ENCODE peak calls at places on chromosomes 12 and 14, in six cellular contexts. N is NCI-H2081; X is activated T-helper 1 cell treated with Interleukin-2 at 50 U/mL for 16 hours; O is stimulated activated naive CD8-positive, alpha-beta T cell treated with anti-CD3 and anti-CD28 coated beads, Interleukin-15, Interleukin-2, amounts not matched to agents 100 U/mL and 50 U/mL, for 24 hours; S is NCI-H2227 treated with DMSO at 0.1 percent for 48 hours; J is astrocyte of the hippocampus. U is an unnamed sample.

GRCh38 chr12:47105914-47106674 is 26.3 kb upstream of the AMIGO2 start:
- DNase-seq in N (peak; percentile 75), X (no peak), O (no peak), S (no peak), J (no peak), U (peak; percentile 33)

GRCh38 chr12:49413796-49414195 is 46.5 kb downstream of the SPATS2 start:
- DNase-seq in N (no peak), X (no peak), O (no peak), S (no peak), J (no peak), U (no peak)

GRCh38 chr12:2691340-2692111 is 103.2 kb upstream of the FKBP4 start:
- DNase-seq in N (no peak), X (peak; percentile 18), O (peak; percentile 62), S (no peak), J (peak; percentile 31), U (no peak)

GRCh38 chr14:34098045-34098984 is 147.4 kb upstream of the EGLN3 start:
- DNase-seq in N (no peak), X (no peak), O (peak; percentile 14), S (peak; percentile 53), J (peak; percentile 81), U (peak; percentile 68)

GRCh38 chr12:91990525-91990924 is 155.1 kb downstream of the BTG1 start:
- DNase-seq in N (no peak), X (no peak), O (no peak), S (no peak), J (no peak), U (no peak)

GRCh38 chr12:65532744-65533143 is 254.3 kb downstream of the MSRB3 start:
- DNase-seq in N (no peak), X (no peak), O (no peak), S (no peak), J (peak; percentile 94), U (peak; percentile 82)

GRCh38 chr14:81051547-81051946 is 96.1 kb downstream of the TSHR start:
- DNase-seq in N (no peak), X (no peak), O (no peak), S (no peak), J (no peak), U (no peak)

GRCh38 chr12:69330475-69331473 is 17.4 kb upstream of the LYZ start:
- DNase-seq in N (peak; percentile 58), X (peak; percentile 54), O (peak; percentile 59), S (peak; percentile 10), J (peak; percentile 29), U (peak; percentile 89)